ENCODE peak calls at places on chromosomes 6 and 20, in five cellular contexts. F is GM04503, M is fibroblast of mammary gland, Z is right cardiac atrium, Y is AG08395. P is an unnamed sample.

GRCh38 chr6:105045546-105045945 is 88.6 kb downstream of the LIN28B start:
- DNase-seq in F (no peak), M (peak; percentile 7), Z (no peak), Y (no peak), P (no peak)

GRCh38 chr6:151675746-151676459 is 131.6 kb upstream of the ESR1 start:
- DNase-seq in F (no peak), M (peak; percentile 30), Z (peak; percentile 18), Y (no peak), P (no peak)

GRCh38 chr20:23365390-23366165 is 3.6 kb downstream of the GZF1 start:
- DNase-seq in F (no peak), M (no peak), Z (no peak), Y (no peak), P (no peak)

GRCh38 chr6:82144007-82144851 is 103.3 kb downstream of the IBTK start:
- DNase-seq in F (peak; percentile 94), M (peak; percentile 100), Z (peak; percentile 31), Y (peak; percentile 89), P (peak; percentile 75)

GRCh38 chr6:53361549-53362031 is 12.8 kb upstream of the ELOVL5 start:
- DNase-seq in F (no peak), M (peak; percentile 55), Z (no peak), Y (peak; percentile 22), P (no peak)

GRCh38 chr20:50624351-50625016 is 66.9 kb downstream of the RIPOR3 start:
- DNase-seq in F (no peak), M (no peak), Z (no peak), Y (no peak), P (no peak)

GRCh38 chr6:130009148-130009547 is 9.2 kb upstream of the L3MBTL3 start:
- DNase-seq in F (no peak), M (no peak), Z (no peak), Y (no peak), P (no peak)

GRCh38 chr6:9499709-9500108 is 915.2 kb downstream of the TFAP2A start:
- DNase-seq in F (no peak), M (peak; percentile 15), Z (no peak), Y (peak; percentile 49), P (no peak)

GRCh38 chr6:10401632-10402223 is 13.1 kb downstream of the TFAP2A start:
- DNase-seq in F (no peak), M (no peak), Z (no peak), Y (no peak), P (no peak)

GRCh38 chr20:9389321-9389720 is 125.1 kb upstream of the LAMP5 start:
- DNase-seq in F (no peak), M (no peak), Z (no peak), Y (no peak), P (no peak)

GRCh38 chr6:38676974-38677544 is 25.9 kb downstream of the GLO1 start:
- DNase-seq in F (no peak), M (no peak), Z (no peak), Y (no peak), P (no peak)

GRCh38 chr6:4603856-4604369 is 172.3 kb upstream of the CDYL start:
- DNase-seq in F (no peak), M (no peak), Z (no peak), Y (no peak), P (no peak)

GRCh38 chr6:106536863-106537262 is 92.4 kb downstream of the RTN4IP1 start:
- DNase-seq in F (no peak), M (no peak), Z (no peak), Y (no peak), P (no peak)

GRCh38 chr6:90715093-90715655 is 128.3 kb upstream of the MAP3K7 start:
- DNase-seq in F (no peak), M (no peak), Z (no peak), Y (no peak), P (no peak)

GRCh38 chr20:57405236-57406016 is 14.2 kb downstream of the RBM38 start:
- DNase-seq in F (no peak), M (no peak), Z (no peak), Y (no peak), P (no peak)

GRCh38 chr6:36066817-36067216 is 39.2 kb downstream of the MAPK14 start:
- DNase-seq in F (no peak), M (no peak), Z (no peak), Y (no peak), P (no peak)

GRCh38 chr6:144063744-144064401 is 31.5 kb downstream of the SF3B5 start:
- DNase-seq in F (no peak), M (peak; percentile 4), Z (peak; percentile 83), Y (peak; percentile 60), P (no peak)

GRCh38 chr6:105593056-105593455 is 190.2 kb upstream of the PREP start:
- DNase-seq in F (no peak), M (peak; percentile 65), Z (no peak), Y (no peak), P (no peak)

GRCh38 chr6:127618729-127619128 is 41.8 kb downstream of the C6orf58 start:
- DNase-seq in F (no peak), M (peak; percentile 35), Z (no peak), Y (no peak), P (no peak)

GRCh38 chr6:56038764-56039163 is 163.4 kb upstream of the BMP5 start:
- DNase-seq in F (no peak), M (no peak), Z (no peak), Y (no peak), P (no peak)

GRCh38 chr20:62737971-62738881 is 29.6 kb downstream of the NTSR1 start:
- DNase-seq in F (no peak), M (no peak), Z (no peak), Y (no peak), P (no peak)

GRCh38 chr20:22833851-22834250 is 201.3 kb upstream of the SSTR4 start:
- DNase-seq in F (no peak), M (no peak), Z (no peak), Y (no peak), P (no peak)

GRCh38 chr20:32968833-32969241 is 35.4 kb downstream of the SUN5 start:
- DNase-seq in F (no peak), M (peak; percentile 7), Z (no peak), Y (no peak), P (no peak)